ENCODE peak calls at places on chromosomes 13 and 19, in eight cellular contexts. L is RWPE1; Q is HCT116; C is hypothalamus; B is MCF 10A; D is left colon; V is stimulated activated CD8-positive, alpha-beta memory T cell treated with anti-CD3 and anti-CD28 coated beads, Interleukin-12 subunit alpha, Interleukin-12 subunit beta, amount 100 ng/mL, for 4 hours; U is vagina. X is an unnamed sample.

GRCh38 chr13:24355103-24355502 is 45.7 kb downstream of the C1QTNF9 start:
- DNase-seq in B (no peak), L (no peak), V (no peak), D (no peak), Q (no peak), U (peak), C (no peak), X (no peak)

GRCh38 chr13:27728271-27728670 is 64.0 kb upstream of the GSX1 start:
- DNase-seq in Q (no peak), L (no peak), V (no peak), B (no peak), C (no peak), D (no peak), U (no peak), X (peak)

GRCh38 chr13:103537616-103538015 is 471.4 kb upstream of the SLC10A2 start:
- DNase-seq in D (no peak), L (no peak), Q (no peak), C (no peak), V (no peak), B (no peak), U (no peak), X (no peak)

GRCh38 chr19:51572908-51573307 is 1.8 kb downstream of the ZNF175 start:
- DNase-seq in L (no peak), B (no peak), C (no peak), Q (no peak), V (no peak), D (no peak), U (no peak), X (no peak)

GRCh38 chr13:108621421-108621820 is 8.0 kb upstream of the MYO16 start:
- DNase-seq in D (no peak), V (no peak), C (no peak), Q (no peak), U (no peak), B (no peak), L (no peak), X (no peak)

GRCh38 chr13:35499131-35500051 is 22.9 kb upstream of the MAB21L1 start:
- DNase-seq in D (no peak), L (no peak), V (no peak), B (no peak), Q (no peak), C (no peak), U (no peak), X (no peak)

GRCh38 chr19:5057860-5058259 is 88.9 kb downstream of the KDM4B start:
- DNase-seq in B (peak), U (no peak), C (no peak), L (peak), V (no peak), D (no peak), Q (no peak), X (no peak)

GRCh38 chr13:72648513-72649065 is 78.8 kb downstream of the MZT1 start:
- DNase-seq in D (no peak), V (no peak), Q (peak), C (no peak), U (no peak), L (no peak), B (no peak), X (no peak)

GRCh38 chr19:15263361-15263985 is 31.2 kb upstream of the EPHX3 start:
- DNase-seq in C (no peak), V (no peak), U (no peak), Q (no peak), B (no peak), D (no peak), L (no peak), X (no peak)

GRCh38 chr13:100247937-100248336 is 159.0 kb downstream of the PCCA start:
- DNase-seq in C (no peak), L (no peak), D (no peak), B (no peak), U (no peak), V (no peak), Q (no peak), X (no peak)

GRCh38 chr19:51786651-51787494 is 8.1 kb upstream of the FPR3 start:
- DNase-seq in B (no peak), L (no peak), D (no peak), U (no peak), Q (no peak), C (no peak), V (no peak), X (no peak)

GRCh38 chr13:50676602-50677001 is 166.9 kb downstream of the DLEU7 start:
- DNase-seq in U (no peak), Q (no peak), D (no peak), C (no peak), L (no peak), V (no peak), B (no peak), X (no peak)

GRCh38 chr13:78607409-78608253 is 4.3 kb upstream of the POU4F1 start:
- DNase-seq in D (no peak), Q (no peak), U (no peak), B (no peak), L (no peak), V (no peak), C (no peak), X (peak)

GRCh38 chr19:33400856-33401682 is 27.6 kb downstream of the CEBPG start:
- DNase-seq in L (no peak), Q (no peak), U (no peak), D (no peak), B (no peak), C (no peak), V (no peak), X (no peak)

GRCh38 chr13:76813874-76814273 is 72.3 kb downstream of the KCTD12 start:
- DNase-seq in V (no peak), C (no peak), U (no peak), Q (no peak), D (peak), B (peak), L (no peak), X (no peak)

GRCh38 chr13:40329682-40330485 is 336.6 kb downstream of the FOXO1 start:
- DNase-seq in U (peak), C (no peak), Q (no peak), L (no peak), B (no peak), V (no peak), D (no peak), X (no peak)

GRCh38 chr19:46841458-46842083 is 9.1 kb downstream of the AP2S1 start:
- DNase-seq in Q (no peak), C (no peak), D (no peak), U (no peak), L (no peak), V (no peak), B (peak), X (no peak)

GRCh38 chr19:1474765-1475351 is 4.2 kb downstream of the C19orf25 start:
- DNase-seq in C (no peak), U (no peak), V (no peak), D (no peak), L (no peak), B (no peak), Q (no peak), X (no peak)

GRCh38 chr19:35408284-35409171 is 37.7 kb downstream of the GPR42 start:
- DNase-seq in B (no peak), Q (no peak), V (no peak), L (no peak), C (no peak), U (no peak), D (no peak), X (no peak)

GRCh38 chr13:50561774-50562173 is 281.7 kb downstream of the DLEU7 start:
- DNase-seq in B (no peak), C (no peak), V (no peak), Q (no peak), U (no peak), L (no peak), D (no peak), X (no peak)

GRCh38 chr19:12140545-12141404 is 625 bp upstream of the ZNF20 start:
- DNase-seq in B (peak), C (peak), L (peak), D (peak), V (peak), U (peak), Q (peak), X (peak)

GRCh38 chr13:19305434-19305833 is 123.8 kb upstream of the TUBA3C start:
- DNase-seq in V (no peak), Q (no peak), L (no peak), B (no peak), D (no peak), C (no peak), U (no peak), X (no peak)

GRCh38 chr19:10568444-10568825 is 344 bp downstream of the CDKN2D start:
- DNase-seq in V (no peak), B (peak), Q (no peak), C (no peak), U (no peak), L (no peak), D (peak), X (no peak)

GRCh38 chr19:51111606-51112005 is 3.4 kb upstream of the CTU1 start:
- DNase-seq in L (no peak), V (no peak), U (no peak), B (no peak), C (no peak), D (no peak), Q (peak), X (no peak)